ENCODE peak calls at places on chromosomes 3 and 15, in nine cellular contexts. Y is DMS 273 treated with DMSO at 0.1 percent for 48 hours, D is endothelial cell, L is PC-3, F is foreskin fibroblast, X is skeletal muscle cell, I is left ventricle myocardium inferior, G is T-helper 1 cell, S is T-helper 9 cell. A is an unnamed sample.

GRCh38 chr3:138089091-138089490 is 26.3 kb downstream of the DZIP1L start:
- DNase-seq in S (no peak), F (peak), G (no peak), X (no peak), Y (no peak), I (no peak), L (peak), D (no peak), A (no peak)

GRCh38 chr3:172646439-172647015 is 64.3 kb downstream of the NCEH1 start:
- DNase-seq in S (no peak), X (peak), I (no peak), G (no peak), Y (peak), L (peak), D (no peak), F (no peak), A (peak)

GRCh38 chr3:49673131-49673714 is 928 bp upstream of the APEH start:
- DNase-seq in Y (no peak), S (no peak), X (no peak), F (no peak), G (no peak), I (no peak), L (peak), D (peak), A (no peak)

GRCh38 chr3:64741344-64741743 is 53.5 kb upstream of the ADAMTS9 start:
- DNase-seq in D (no peak), I (no peak), G (no peak), F (peak), S (no peak), L (no peak), X (peak), Y (no peak), A (peak)

GRCh38 chr15:64930019-64930652 is 18.4 kb downstream of the ANKDD1A start:
- DNase-seq in G (no peak), Y (no peak), F (no peak), S (no peak), L (no peak), D (no peak), X (no peak), I (no peak), A (no peak)

GRCh38 chr3:13546667-13547171 is 2.2 kb upstream of the FBLN2 start:
- DNase-seq in G (no peak), F (no peak), Y (no peak), S (no peak), L (no peak), I (peak), X (no peak), D (no peak), A (no peak)

GRCh38 chr3:23365066-23365465 is 161.9 kb downstream of the UBE2E2 start:
- DNase-seq in S (no peak), I (no peak), Y (no peak), L (no peak), F (no peak), G (no peak), X (no peak), D (no peak), A (no peak)

GRCh38 chr3:14793126-14793857 is 25.5 kb upstream of the FGD5 start:
- DNase-seq in Y (no peak), S (no peak), G (no peak), I (peak), F (no peak), X (no peak), L (no peak), D (no peak), A (no peak)

GRCh38 chr15:75193976-75194375 is 7.7 kb upstream of the C15orf39 start:
- DNase-seq in G (no peak), F (no peak), S (no peak), I (no peak), X (no peak), L (no peak), Y (no peak), D (no peak), A (no peak)

GRCh38 chr3:129352045-129352444 is 73.4 kb downstream of the HMCES start:
- DNase-seq in G (no peak), I (no peak), D (no peak), Y (no peak), F (no peak), S (no peak), L (peak), X (no peak), A (no peak)

GRCh38 chr15:60568301-60568742 is 89.4 kb upstream of the ICE2 start:
- DNase-seq in D (peak), F (no peak), G (no peak), I (no peak), Y (no peak), X (no peak), S (no peak), L (no peak), A (no peak)

GRCh38 chr3:41893977-41894376 is 67.9 kb downstream of the ULK4 start:
- DNase-seq in I (no peak), S (no peak), D (peak), L (peak), G (no peak), X (no peak), F (peak), Y (peak), A (peak)

GRCh38 chr3:112651516-112651915 is 10.6 kb upstream of the CCDC80 start:
- DNase-seq in I (no peak), D (no peak), F (no peak), G (no peak), S (no peak), Y (no peak), X (peak), L (peak), A (no peak)

GRCh38 chr15:57969355-57969754 is 96.2 kb downstream of the ALDH1A2 start:
- DNase-seq in D (peak), S (no peak), G (no peak), Y (no peak), X (no peak), I (no peak), L (peak), F (peak), A (no peak)

GRCh38 chr3:100563228-100563627 is 46.2 kb upstream of the ADGRG7 start:
- DNase-seq in G (no peak), L (no peak), X (no peak), Y (no peak), D (no peak), F (no peak), I (no peak), S (no peak), A (no peak)

GRCh38 chr3:89562373-89562772 is 455.0 kb downstream of the EPHA3 start:
- DNase-seq in X (no peak), D (no peak), Y (no peak), I (no peak), F (no peak), S (no peak), L (peak), G (no peak), A (no peak)

GRCh38 chr3:169082634-169083033 is 580.9 kb downstream of the MECOM start:
- DNase-seq in Y (no peak), I (no peak), G (no peak), X (no peak), D (no peak), L (no peak), F (no peak), S (no peak), A (no peak)

GRCh38 chr15:41513282-41514227 is at the start of gene LTK:
- DNase-seq in Y (no peak), S (peak), D (no peak), L (no peak), I (no peak), G (no peak), F (no peak), X (no peak), A (no peak)

GRCh38 chr3:31668258-31668657 is 135.5 kb downstream of the STT3B start:
- DNase-seq in G (no peak), X (no peak), I (no peak), L (peak), S (no peak), D (no peak), F (no peak), Y (no peak), A (no peak)

GRCh38 chr3:63429905-63430304 is 151.8 kb downstream of the SYNPR start:
- DNase-seq in X (no peak), I (no peak), Y (no peak), S (no peak), D (no peak), F (no peak), G (no peak), L (no peak), A (no peak)

GRCh38 chr15:36632196-36632595 is 52.8 kb downstream of the CDIN1 start:
- DNase-seq in G (no peak), S (no peak), D (no peak), F (peak), X (peak), I (no peak), L (peak), Y (no peak), A (no peak)

GRCh38 chr15:89761929-89762328 is 10.9 kb upstream of the MESP1 start:
- DNase-seq in D (no peak), X (no peak), G (no peak), F (no peak), S (no peak), I (no peak), Y (no peak), L (no peak), A (no peak)

GRCh38 chr15:69398541-69398940 is 15.6 kb upstream of the KIF23 start:
- DNase-seq in L (no peak), I (no peak), X (no peak), G (no peak), D (no peak), Y (no peak), S (no peak), F (peak), A (no peak)

GRCh38 chr3:119322021-119322522 is 27.9 kb downstream of the ARHGAP31 start:
- DNase-seq in F (peak), D (no peak), L (peak), G (no peak), Y (peak), I (no peak), X (no peak), S (no peak), A (no peak)

GRCh38 chr15:61857169-61857829 is 202.9 kb downstream of the VPS13C start:
- DNase-seq in F (no peak), Y (no peak), S (no peak), D (no peak), G (no peak), I (no peak), X (no peak), L (no peak), A (no peak)

GRCh38 chr15:57680021-57680420 is 26.5 kb upstream of the POLR2M start:
- DNase-seq in I (no peak), S (no peak), G (no peak), X (peak), D (no peak), F (peak), L (peak), Y (no peak), A (no peak)

GRCh38 chr15:22989576-22990477 is 9.7 kb upstream of the CYFIP1 start:
- DNase-seq in X (no peak), D (no peak), S (no peak), L (peak), Y (no peak), F (no peak), G (no peak), I (no peak), A (no peak)

GRCh38 chr3:32816439-32817194 is 1.2 kb upstream of the TRIM71 start:
- DNase-seq in D (peak), I (no peak), X (no peak), Y (no peak), F (peak), S (no peak), L (no peak), G (no peak), A (no peak)

GRCh38 chr3:184011230-184011876 is 6.3 kb downstream of the ABCC5 start:
- DNase-seq in D (no peak), S (no peak), Y (no peak), G (no peak), I (no peak), F (no peak), X (no peak), L (peak), A (no peak)

GRCh38 chr3:133859381-133860245 is 36.1 kb downstream of the RAB6B start:
- DNase-seq in G (no peak), Y (no peak), X (no peak), I (no peak), F (no peak), L (no peak), D (no peak), S (no peak), A (no peak)

GRCh38 chr15:101358895-101359294 is 63.8 kb upstream of the SNRPA1 start:
- DNase-seq in D (no peak), I (peak), Y (no peak), X (no peak), S (no peak), F (no peak), L (no peak), G (no peak), A (no peak)

GRCh38 chr3:85524104-85524503 is 565.3 kb downstream of the CADM2 start:
- DNase-seq in I (no peak), D (no peak), S (no peak), F (no peak), L (no peak), G (no peak), X (no peak), Y (no peak), A (no peak)

GRCh38 chr15:45829336-45830153 is 194.7 kb downstream of the SQOR start:
- DNase-seq in G (no peak), X (no peak), S (no peak), L (no peak), Y (no peak), F (no peak), D (no peak), I (no peak), A (no peak)

GRCh38 chr3:16243706-16244490 is 20.8 kb downstream of the DPH3 start:
- DNase-seq in D (no peak), Y (no peak), X (no peak), S (no peak), G (no peak), F (peak), L (peak), I (peak), A (no peak)

GRCh38 chr15:88018865-88019626 is 237.5 kb downstream of the NTRK3 start:
- DNase-seq in F (no peak), D (no peak), S (no peak), Y (no peak), L (no peak), G (no peak), X (no peak), I (no peak), A (no peak)

GRCh38 chr15:79682285-79682684 is 214.5 kb downstream of the MTHFS start:
- DNase-seq in I (peak), D (no peak), F (peak), Y (no peak), L (peak), S (no peak), X (peak), G (no peak), A (peak)

GRCh38 chr15:25689592-25689991 is 173.5 kb downstream of the ATP10A start:
- DNase-seq in F (no peak), Y (no peak), L (no peak), I (no peak), D (no peak), G (no peak), X (no peak), S (no peak), A (no peak)

A was measured in fibroblast of the conjunctiva.